ENCODE peak calls at places on chromosomes 7 and 10, in seven cellular contexts. I is AG04450; D is left cardiac atrium; O is NCI-H446 treated with DMSO at 0.1 percent for 48 hours; K is activated T-cell treated with anti-CD3 and anti-CD28 coated beads, Interleukin-2, amount 50 U/mL, for 48 hours; W is upper lobe of left lung; S is pons. Y is an unnamed sample.

GRCh38 chr7:39353615-39354376 is 212.4 kb upstream of the YAE1 start:
- DNase-seq in I (no peak), D (peak), O (peak), K (no peak), W (peak), S (peak), Y (peak)

GRCh38 chr7:69934475-69934903 is 336.2 kb downstream of the AUTS2 start:
- DNase-seq in I (no peak), D (no peak), O (peak), K (no peak), W (no peak), S (peak), Y (peak)

GRCh38 chr10:71301371-71301916 is 17.6 kb upstream of the SLC29A3 start:
- DNase-seq in I (no peak), D (no peak), O (no peak), K (no peak), W (no peak), S (no peak), Y (no peak)

GRCh38 chr10:42482411-42482810 is 156.0 kb downstream of the ZNF33B start:
- DNase-seq in I (no peak), D (no peak), O (no peak), K (no peak), W (no peak), S (no peak), Y (no peak)

GRCh38 chr10:42875792-42876191 is 93.2 kb downstream of the BMS1 start:
- DNase-seq in I (no peak), D (peak), O (no peak), K (no peak), W (no peak), S (peak), Y (no peak)

GRCh38 chr10:75408911-75409885 is 7.6 kb upstream of the ZNF503 start:
- DNase-seq in I (no peak), D (peak), O (no peak), K (no peak), W (peak), S (no peak), Y (no peak)

GRCh38 chr7:146090023-146090645 is 26.5 kb upstream of the CNTNAP2 start:
- DNase-seq in I (no peak), D (no peak), O (peak), K (no peak), W (no peak), S (peak), Y (peak)

GRCh38 chr10:74610299-74610698 is 216.1 kb upstream of the KAT6B start:
- DNase-seq in I (no peak), D (no peak), O (no peak), K (no peak), W (no peak), S (no peak), Y (no peak)

GRCh38 chr10:10110817-10111490 is 906.7 kb upstream of the CELF2 start:
- DNase-seq in I (no peak), D (no peak), O (no peak), K (no peak), W (no peak), S (no peak), Y (no peak)

GRCh38 chr10:132496360-132497082 is 41.1 kb upstream of the INPP5A start:
- DNase-seq in I (no peak), D (no peak), O (no peak), K (no peak), W (no peak), S (no peak), Y (no peak)

GRCh38 chr10:33106767-33107166 is 148.7 kb upstream of the ITGB1 start:
- DNase-seq in I (no peak), D (no peak), O (no peak), K (no peak), W (no peak), S (no peak), Y (no peak)

GRCh38 chr10:97731346-97732051 is 5.4 kb upstream of the ZFYVE27 start:
- DNase-seq in I (peak), D (peak), O (peak), K (peak), W (peak), S (peak), Y (peak)

GRCh38 chr10:130491011-130491697 is 355.0 kb downstream of the GLRX3 start:
- DNase-seq in I (no peak), D (no peak), O (no peak), K (no peak), W (peak), S (no peak), Y (no peak)

GRCh38 chr10:93440591-93441012 is 41.5 kb downstream of the MYOF start:
- DNase-seq in I (no peak), D (no peak), O (no peak), K (no peak), W (no peak), S (no peak), Y (no peak)

GRCh38 chr10:100878291-100878910 is 34.4 kb upstream of the SLF2 start:
- DNase-seq in I (peak), D (peak), O (peak), K (peak), W (no peak), S (peak), Y (peak)

GRCh38 chr7:50832744-50833143 is 50.0 kb upstream of the GRB10 start:
- DNase-seq in I (peak), D (no peak), O (no peak), K (no peak), W (no peak), S (no peak), Y (no peak)

GRCh38 chr7:4556868-4557620 is 125.1 kb upstream of the FOXK1 start:
- DNase-seq in I (no peak), D (no peak), O (no peak), K (no peak), W (no peak), S (no peak), Y (no peak)

GRCh38 chr10:93630609-93631320 is 18.4 kb downstream of the PDE6C start:
- DNase-seq in I (no peak), D (no peak), O (no peak), K (no peak), W (no peak), S (no peak), Y (peak)

GRCh38 chr10:112898540-112899395 is 51.3 kb upstream of the TCF7L2 start:
- DNase-seq in I (no peak), D (peak), O (no peak), K (no peak), W (peak), S (no peak), Y (no peak)

GRCh38 chr10:67678335-67678974 is 17.5 kb downstream of the CTNNA3 start:
- DNase-seq in I (no peak), D (no peak), O (no peak), K (no peak), W (no peak), S (no peak), Y (no peak)

GRCh38 chr10:60388709-60389241 is 900 bp downstream of the ANK3 start:
- DNase-seq in I (no peak), D (no peak), O (no peak), K (no peak), W (no peak), S (peak), Y (peak)

GRCh38 chr7:29017666-29018065 is 59.5 kb upstream of the TRIL start:
- DNase-seq in I (no peak), D (no peak), O (no peak), K (no peak), W (no peak), S (no peak), Y (no peak)

GRCh38 chr7:130938661-130939060 is 204.7 kb upstream of the KLF14 start:
- DNase-seq in I (no peak), D (no peak), O (no peak), K (no peak), W (no peak), S (no peak), Y (no peak)

GRCh38 chr10:49750546-49750945 is 11.6 kb downstream of the OGDHL start:
- DNase-seq in I (no peak), D (no peak), O (no peak), K (no peak), W (no peak), S (no peak), Y (no peak)

GRCh38 chr10:49281461-49281860 is 17.5 kb upstream of the C10orf71 start:
- DNase-seq in I (no peak), D (no peak), O (no peak), K (peak), W (no peak), S (no peak), Y (no peak)

GRCh38 chr10:43254881-43255643 is 11.8 kb downstream of the RASGEF1A start:
- DNase-seq in I (no peak), D (peak), O (no peak), K (no peak), W (peak), S (no peak), Y (no peak)

Y was measured in cerebellar cortex.